ENCODE peak calls at places on chromosomes 4 and X, in five cellular contexts. E is MM.1S, N is GM23248, C is GM23338, O is HCT116. K is an unnamed sample.
A peak's percentile ranks its signal among the peaks of the same experiment; 100 is the strongest.

GRCh38 chrX:110162867-110163266 is 155.0 kb downstream of the AMMECR1 start:
- DNase-seq in E (no peak), C (no peak), N (no peak), O (no peak), K (peak; percentile 88)

GRCh38 chr4:11471613-11472012 is 42.9 kb upstream of the HS3ST1 start:
- DNase-seq in O (no peak), E (peak; percentile 90), C (no peak), N (no peak), K (no peak)

GRCh38 chr4:92387459-92388069 is 83.8 kb downstream of the GRID2 start:
- DNase-seq in C (peak; percentile 86), E (peak; percentile 31), N (peak; percentile 59), O (peak; percentile 68), K (no peak)

GRCh38 chr4:54318904-54319303 is 89.8 kb downstream of the PDGFRA start:
- DNase-seq in E (peak; percentile 65), C (peak; percentile 84), N (peak; percentile 75), O (peak; percentile 21), K (no peak)

GRCh38 chr4:152572417-152573086 is 36.7 kb upstream of the FBXW7 start:
- DNase-seq in C (no peak), E (no peak), N (peak; percentile 64), O (no peak), K (peak; percentile 92)

GRCh38 chrX:9164535-9165425 is 130.9 kb upstream of the FAM9B start:
- DNase-seq in O (no peak), N (no peak), C (no peak), E (no peak), K (peak; percentile 40)

GRCh38 chr4:48129307-48130014 is 4.6 kb downstream of the TXK start:
- DNase-seq in N (no peak), E (no peak), C (peak; percentile 49), O (no peak), K (no peak)

GRCh38 chrX:86946569-86946968 is 571.0 kb upstream of the KLHL4 start:
- DNase-seq in C (peak; percentile 58), N (peak; percentile 17), E (peak; percentile 57), O (no peak), K (peak; percentile 0)

GRCh38 chr4:169283114-169283509 is 12.4 kb upstream of the SH3RF1 start:
- DNase-seq in C (no peak), O (no peak), E (no peak), N (peak; percentile 95), K (peak; percentile 84)

GRCh38 chrX:106246511-106246910 is 78.4 kb downstream of the PWWP3B start:
- DNase-seq in E (no peak), O (no peak), C (no peak), N (no peak), K (no peak)

GRCh38 chrX:49072712-49073095 is 1.1 kb downstream of the PRAF2 start:
- DNase-seq in O (no peak), N (peak; percentile 29), E (no peak), C (no peak), K (no peak)

GRCh38 chrX:56798866-56799864 is 70.1 kb downstream of the NBDY start:
- DNase-seq in C (no peak), O (no peak), N (no peak), E (peak; percentile 45), K (no peak)

GRCh38 chr4:1653776-1654175 is 30.3 kb downstream of the FAM53A start:
- DNase-seq in O (no peak), E (no peak), N (no peak), C (no peak), K (no peak)

GRCh38 chr4:186068581-186069402 is at the start of gene TLR3:
- DNase-seq in O (no peak), C (no peak), N (peak; percentile 61), E (peak; percentile 39), K (no peak)

GRCh38 chr4:55442541-55442940 is 46.8 kb downstream of the TMEM165 start:
- DNase-seq in E (no peak), N (peak; percentile 17), C (no peak), O (no peak), K (no peak)

GRCh38 chr4:143359794-143360193 is 23.1 kb downstream of the GAB1 start:
- DNase-seq in C (no peak), E (no peak), N (no peak), O (no peak), K (no peak)

GRCh38 chr4:143357161-143357845 is 20.6 kb downstream of the GAB1 start:
- DNase-seq in C (no peak), N (no peak), O (no peak), E (peak; percentile 86), K (peak; percentile 73)

GRCh38 chr4:143358923-143359694 is 22.4 kb downstream of the GAB1 start:
- DNase-seq in E (peak; percentile 95), C (no peak), N (peak; percentile 44), O (no peak), K (peak; percentile 56)

GRCh38 chr4:143356493-143356892 is 19.8 kb downstream of the GAB1 start:
- DNase-seq in N (no peak), C (peak; percentile 40), O (no peak), E (peak; percentile 89), K (no peak)

GRCh38 chr4:143358419-143358818 is 21.7 kb downstream of the GAB1 start:
- DNase-seq in O (no peak), C (no peak), E (peak; percentile 81), N (no peak), K (no peak)
- H3K79me2 ChIP-seq in O (no peaks in the 10 kb centered on the region), C (peaks cover 69% of the 10 kb centered on the region), E (peaks cover 53% of the 10 kb centered on the region), N (peaks cover 44% of the 10 kb centered on the region), K (peaks cover 54% of the 10 kb centered on the region)

DNA sequence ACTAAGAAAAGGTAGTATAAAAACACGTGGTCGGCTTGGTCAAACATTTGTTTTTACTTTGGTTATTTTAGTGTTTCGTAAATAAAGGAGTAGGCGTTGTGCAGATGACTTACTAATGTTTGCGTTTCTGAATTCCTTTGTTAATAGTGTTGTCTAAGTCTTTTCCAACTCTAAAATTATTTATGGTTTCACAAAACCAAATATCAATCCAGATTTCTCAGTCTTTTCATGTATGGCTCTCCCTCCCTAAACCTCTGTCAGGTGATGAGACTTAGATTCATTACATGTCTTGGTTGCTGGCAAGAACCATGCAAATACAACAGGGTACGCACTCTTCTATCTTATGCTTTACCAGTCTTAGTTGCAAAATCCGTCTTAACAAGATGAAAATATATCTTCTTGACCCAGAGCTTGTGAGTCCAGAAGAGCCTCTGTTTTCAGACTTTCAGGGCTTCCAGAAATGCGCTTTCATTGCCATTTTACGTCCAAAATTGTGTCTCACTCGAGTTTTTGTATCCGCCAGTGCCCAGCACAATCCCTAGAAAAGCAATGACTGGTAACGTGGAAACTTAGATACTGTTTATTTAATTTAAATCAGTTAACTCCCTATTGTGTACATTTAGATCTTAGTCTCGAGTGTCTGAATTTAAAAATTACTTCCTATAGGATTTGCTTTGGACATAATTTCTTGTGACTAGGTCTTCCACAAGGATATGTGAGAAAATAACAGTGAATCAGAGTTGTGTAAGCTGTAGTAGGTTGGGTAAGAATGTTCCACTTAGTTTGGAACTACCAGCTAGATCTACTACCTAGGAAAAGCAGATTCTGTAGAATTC is 861 bp downstream of the MTHFD2L start:
- DNase-seq in C (no peak), O (no peak), E (no peak), N (peak; percentile 62), K (peak; percentile 45)
- H3K79me2 ChIP-seq in C (peaks cover 69% of the 10 kb centered on the region), O (peaks cover 67% of the 10 kb centered on the region), E (peaks cover 40% of the 10 kb centered on the region), N (peaks cover 33% of the 10 kb centered on the region), K (peaks cover 40% of the 10 kb centered on the region)

DNA sequence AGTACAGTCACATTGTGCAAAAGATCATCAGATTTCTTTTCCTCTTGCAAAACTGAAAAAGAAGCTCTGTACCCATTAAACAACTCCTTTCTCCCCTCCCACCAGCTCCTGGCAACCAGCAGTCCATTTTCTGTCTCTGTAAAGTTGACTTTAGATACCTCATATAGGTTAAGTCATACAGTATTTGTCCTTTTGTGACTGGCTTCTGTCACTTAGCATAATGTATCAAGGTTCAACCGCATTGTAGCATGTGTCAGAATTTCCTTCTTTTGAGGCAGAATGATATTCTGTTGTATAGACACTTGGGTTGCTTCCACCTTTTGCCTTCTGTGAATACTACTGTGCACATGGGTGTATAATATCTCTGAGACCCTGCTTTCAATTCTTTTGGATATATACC is 121.8 kb downstream of the SH3KBP1 start:
- DNase-seq in O (no peak), E (no peak), N (no peak), C (no peak), K (no peak)
- H3K79me2 ChIP-seq in O (no peaks in the 10 kb centered on the region), E (peaks cover 9% of the 10 kb centered on the region), N (peaks cover 18% of the 10 kb centered on the region), C (no peaks in the 10 kb centered on the region), K (no peaks in the 10 kb centered on the region)

DNA sequence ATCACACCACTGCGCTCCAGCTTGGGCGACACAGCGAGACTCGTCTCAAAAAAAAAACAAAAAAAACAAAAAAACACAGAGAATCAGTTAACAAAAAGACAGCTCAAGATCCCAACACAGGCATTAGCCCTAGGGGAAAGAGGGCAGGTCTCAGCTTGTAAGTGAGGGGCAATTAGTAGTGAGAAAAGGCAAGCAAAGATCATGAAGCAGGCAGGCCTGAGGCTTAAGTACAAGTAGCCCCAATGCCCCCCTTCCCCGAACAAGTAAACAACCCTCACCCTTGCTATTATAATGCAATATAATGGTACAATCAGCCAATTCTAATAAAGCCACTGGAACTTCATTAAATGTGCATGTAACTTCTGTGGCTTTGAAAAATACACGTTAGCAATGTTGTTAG is 17.0 kb downstream of the ADGRA3 start:
- DNase-seq in N (no peak), O (no peak), E (no peak), C (no peak), K (no peak)
- H3K79me2 ChIP-seq in N (no peaks in the 10 kb centered on the region), O (peaks cover 67% of the 10 kb centered on the region), E (peaks cover 35% of the 10 kb centered on the region), C (no peaks in the 10 kb centered on the region), K (peaks cover 72% of the 10 kb centered on the region)

GRCh38 chrX:18970465-18970864 is 13.4 kb downstream of the PHKA2 start:
- DNase-seq in C (no peak), N (no peak), O (no peak), E (no peak), K (no peak)

GRCh38 chrX:18962329-18962728 is 21.6 kb downstream of the PHKA2 start:
- DNase-seq in O (no peak), E (no peak), C (no peak), N (no peak), K (no peak)

GRCh38 chrX:18964026-18964425 is 19.9 kb downstream of the PHKA2 start:
- DNase-seq in C (no peak), O (no peak), E (no peak), N (no peak), K (no peak)

GRCh38 chrX:18964880-18965279 is 19.0 kb downstream of the PHKA2 start:
- DNase-seq in N (no peak), C (no peak), O (no peak), E (no peak), K (no peak)

GRCh38 chrX:18966624-18967023 is 17.3 kb downstream of the PHKA2 start:
- DNase-seq in E (no peak), N (no peak), O (no peak), C (no peak), K (no peak)
- H3K79me2 ChIP-seq in E (no peaks in the 10 kb centered on the region), N (no peaks in the 10 kb centered on the region), O (no peaks in the 10 kb centered on the region), C (no peaks in the 10 kb centered on the region), K (no peaks in the 10 kb centered on the region)

GRCh38 chr4:41095192-41095872 is 119.0 kb downstream of the APBB2 start:
- DNase-seq in N (no peak), C (no peak), E (no peak), O (no peak), K (no peak)
- H3K79me2 ChIP-seq in N (peaks cover 58% of the 10 kb centered on the region), C (no peaks in the 10 kb centered on the region), E (no peaks in the 10 kb centered on the region), O (peaks cover 48% of the 10 kb centered on the region), K (no peaks in the 10 kb centered on the region)

DNA sequence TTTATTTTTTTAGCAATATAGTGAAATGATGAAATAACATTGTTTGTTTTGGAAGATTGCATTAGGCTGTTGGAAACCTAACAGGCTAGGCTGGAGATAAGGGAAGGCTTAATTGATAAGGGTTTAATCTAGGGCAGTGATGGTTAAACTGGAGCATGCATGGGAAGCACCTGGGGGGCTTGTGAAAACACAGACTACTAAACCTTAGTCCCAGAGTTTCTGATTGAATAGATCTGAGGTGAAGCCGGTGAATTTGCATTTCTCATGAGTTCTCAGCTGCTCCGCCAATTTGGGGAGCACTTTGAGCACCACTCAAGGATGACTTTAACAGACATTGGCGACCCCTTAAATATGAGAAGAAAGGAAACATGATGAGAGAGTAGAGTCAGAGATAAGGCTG is 11.5 kb downstream of the STK26 start:
- DNase-seq in O (no peak), E (no peak), N (no peak), C (no peak), K (no peak)
- H3K79me2 ChIP-seq in O (peaks cover 19% of the 10 kb centered on the region), E (peaks cover 81% of the 10 kb centered on the region), N (no peaks in the 10 kb centered on the region), C (peaks cover 98% of the 10 kb centered on the region), K (peaks cover 82% of the 10 kb centered on the region)

K was measured in PC-9.